ENCODE peak calls at places on chromosome 7, in ten cellular contexts. One of them, this sample, is unnamed.

GRCh38 chr7:142383826-142384507 is 126.1 kb upstream of the PRSS58 start:
- DNase-seq in CD4-positive, alpha-beta T cell: no peak
- DNase-seq in foreskin keratinocyte: no peak
- DNase-seq in heart left ventricle: no peak
- DNase-seq in RWPE1: no peak
- DNase-seq in brain microvascular endothelial cell: no peak
- DNase-seq in colonic mucosa: no peak
- DNase-seq in lower lobe of right lung: no peak
- DNase-seq in cardiac muscle cell: no peak
- DNase-seq in stomach: no peak
- DNase-seq in this sample: no peak

GRCh38 chr7:7416031-7416968 is 119.4 kb downstream of the COL28A1 start:
- DNase-seq in CD4-positive, alpha-beta T cell: no peak
- DNase-seq in foreskin keratinocyte: peak
- DNase-seq in heart left ventricle: no peak
- DNase-seq in RWPE1: peak
- DNase-seq in brain microvascular endothelial cell: peak
- DNase-seq in colonic mucosa: peak
- DNase-seq in lower lobe of right lung: peak
- DNase-seq in cardiac muscle cell: peak
- DNase-seq in stomach: peak
- DNase-seq in this sample: no peak

GRCh38 chr7:41826641-41827040 is 123.8 kb upstream of the INHBA start:
- DNase-seq in CD4-positive, alpha-beta T cell: no peak
- DNase-seq in foreskin keratinocyte: no peak
- DNase-seq in heart left ventricle: no peak
- DNase-seq in RWPE1: no peak
- DNase-seq in brain microvascular endothelial cell: no peak
- DNase-seq in colonic mucosa: no peak
- DNase-seq in lower lobe of right lung: no peak
- DNase-seq in cardiac muscle cell: no peak
- DNase-seq in stomach: no peak
- DNase-seq in this sample: no peak

GRCh38 chr7:45088821-45089313 is at the start of gene NACAD:
- DNase-seq in CD4-positive, alpha-beta T cell: no peak
- DNase-seq in foreskin keratinocyte: no peak
- DNase-seq in heart left ventricle: peak
- DNase-seq in RWPE1: peak
- DNase-seq in brain microvascular endothelial cell: no peak
- DNase-seq in colonic mucosa: no peak
- DNase-seq in lower lobe of right lung: no peak
- DNase-seq in cardiac muscle cell: peak
- DNase-seq in stomach: peak
- DNase-seq in this sample: no peak

GRCh38 chr7:8700076-8700624 is 266.7 kb downstream of the NXPH1 start:
- DNase-seq in CD4-positive, alpha-beta T cell: no peak
- DNase-seq in foreskin keratinocyte: no peak
- DNase-seq in heart left ventricle: no peak
- DNase-seq in RWPE1: no peak
- DNase-seq in brain microvascular endothelial cell: no peak
- DNase-seq in colonic mucosa: no peak
- DNase-seq in lower lobe of right lung: no peak
- DNase-seq in cardiac muscle cell: no peak
- DNase-seq in stomach: no peak
- DNase-seq in this sample: no peak

GRCh38 chr7:48426331-48426965 is 255.2 kb downstream of the ABCA13 start:
- DNase-seq in CD4-positive, alpha-beta T cell: no peak
- DNase-seq in foreskin keratinocyte: no peak
- DNase-seq in heart left ventricle: no peak
- DNase-seq in RWPE1: no peak
- DNase-seq in brain microvascular endothelial cell: no peak
- DNase-seq in colonic mucosa: no peak
- DNase-seq in lower lobe of right lung: no peak
- DNase-seq in cardiac muscle cell: no peak
- DNase-seq in stomach: no peak
- DNase-seq in this sample: no peak

GRCh38 chr7:24018331-24018730 is 265.7 kb upstream of the NPY start:
- DNase-seq in CD4-positive, alpha-beta T cell: no peak
- DNase-seq in foreskin keratinocyte: no peak
- DNase-seq in heart left ventricle: no peak
- DNase-seq in RWPE1: no peak
- DNase-seq in brain microvascular endothelial cell: no peak
- DNase-seq in colonic mucosa: no peak
- DNase-seq in lower lobe of right lung: no peak
- DNase-seq in cardiac muscle cell: no peak
- DNase-seq in stomach: no peak
- DNase-seq in this sample: no peak

GRCh38 chr7:78189762-78190161 is 391.2 kb downstream of the PHTF2 start:
- DNase-seq in CD4-positive, alpha-beta T cell: no peak
- DNase-seq in foreskin keratinocyte: no peak
- DNase-seq in heart left ventricle: no peak
- DNase-seq in RWPE1: no peak
- DNase-seq in brain microvascular endothelial cell: no peak
- DNase-seq in colonic mucosa: no peak
- DNase-seq in lower lobe of right lung: no peak
- DNase-seq in cardiac muscle cell: no peak
- DNase-seq in stomach: no peak
- DNase-seq in this sample: no peak

GRCh38 chr7:14336256-14336655 is 346.8 kb upstream of the ETV1 start:
- DNase-seq in CD4-positive, alpha-beta T cell: no peak
- DNase-seq in foreskin keratinocyte: no peak
- DNase-seq in heart left ventricle: no peak
- DNase-seq in RWPE1: no peak
- DNase-seq in brain microvascular endothelial cell: no peak
- DNase-seq in colonic mucosa: no peak
- DNase-seq in lower lobe of right lung: no peak
- DNase-seq in cardiac muscle cell: no peak
- DNase-seq in stomach: no peak
- DNase-seq in this sample: no peak

GRCh38 chr7:4085937-4086691 is 596.0 kb upstream of the FOXK1 start:
- DNase-seq in CD4-positive, alpha-beta T cell: no peak
- DNase-seq in foreskin keratinocyte: peak
- DNase-seq in heart left ventricle: no peak
- DNase-seq in RWPE1: no peak
- DNase-seq in brain microvascular endothelial cell: no peak
- DNase-seq in colonic mucosa: no peak
- DNase-seq in lower lobe of right lung: no peak
- DNase-seq in cardiac muscle cell: no peak
- DNase-seq in stomach: no peak
- DNase-seq in this sample: no peak

GRCh38 chr7:158010956-158011698 is 576.5 kb downstream of the PTPRN2 start:
- DNase-seq in CD4-positive, alpha-beta T cell: no peak
- DNase-seq in foreskin keratinocyte: no peak
- DNase-seq in heart left ventricle: no peak
- DNase-seq in RWPE1: no peak
- DNase-seq in brain microvascular endothelial cell: no peak
- DNase-seq in colonic mucosa: no peak
- DNase-seq in lower lobe of right lung: no peak
- DNase-seq in cardiac muscle cell: no peak
- DNase-seq in stomach: no peak
- DNase-seq in this sample: no peak

GRCh38 chr7:66549466-66549865 is 79.2 kb upstream of the KCTD7 start:
- DNase-seq in CD4-positive, alpha-beta T cell: no peak
- DNase-seq in foreskin keratinocyte: no peak
- DNase-seq in heart left ventricle: no peak
- DNase-seq in RWPE1: no peak
- DNase-seq in brain microvascular endothelial cell: no peak
- DNase-seq in colonic mucosa: no peak
- DNase-seq in lower lobe of right lung: no peak
- DNase-seq in cardiac muscle cell: no peak
- DNase-seq in stomach: no peak
- DNase-seq in this sample: no peak

GRCh38 chr7:147833981-147834380 is 756.6 kb upstream of the C7orf33 start:
- DNase-seq in CD4-positive, alpha-beta T cell: no peak
- DNase-seq in foreskin keratinocyte: no peak
- DNase-seq in heart left ventricle: no peak
- DNase-seq in RWPE1: no peak
- DNase-seq in brain microvascular endothelial cell: no peak
- DNase-seq in colonic mucosa: no peak
- DNase-seq in lower lobe of right lung: no peak
- DNase-seq in cardiac muscle cell: no peak
- DNase-seq in stomach: no peak
- DNase-seq in this sample: no peak

GRCh38 chr7:121872831-121873764 is at the start of gene PTPRZ1:
- DNase-seq in CD4-positive, alpha-beta T cell: no peak
- DNase-seq in foreskin keratinocyte: peak
- DNase-seq in heart left ventricle: no peak
- DNase-seq in RWPE1: peak
- DNase-seq in brain microvascular endothelial cell: no peak
- DNase-seq in colonic mucosa: peak
- DNase-seq in lower lobe of right lung: peak
- DNase-seq in cardiac muscle cell: peak
- DNase-seq in stomach: peak
- DNase-seq in this sample: peak

GRCh38 chr7:134651991-134652390 is 5.3 kb downstream of the BPGM start:
- DNase-seq in CD4-positive, alpha-beta T cell: no peak
- DNase-seq in foreskin keratinocyte: no peak
- DNase-seq in heart left ventricle: no peak
- DNase-seq in RWPE1: no peak
- DNase-seq in brain microvascular endothelial cell: no peak
- DNase-seq in colonic mucosa: no peak
- DNase-seq in lower lobe of right lung: no peak
- DNase-seq in cardiac muscle cell: no peak
- DNase-seq in stomach: no peak
- DNase-seq in this sample: no peak

GRCh38 chr7:131972251-131972650 is 415.8 kb upstream of the PODXL start:
- DNase-seq in CD4-positive, alpha-beta T cell: no peak
- DNase-seq in foreskin keratinocyte: no peak
- DNase-seq in heart left ventricle: no peak
- DNase-seq in RWPE1: no peak
- DNase-seq in brain microvascular endothelial cell: no peak
- DNase-seq in colonic mucosa: no peak
- DNase-seq in lower lobe of right lung: no peak
- DNase-seq in cardiac muscle cell: no peak
- DNase-seq in stomach: no peak
- DNase-seq in this sample: no peak

GRCh38 chr7:131970602-131971001 is 414.2 kb upstream of the PODXL start:
- DNase-seq in CD4-positive, alpha-beta T cell: no peak
- DNase-seq in foreskin keratinocyte: no peak
- DNase-seq in heart left ventricle: no peak
- DNase-seq in RWPE1: no peak
- DNase-seq in brain microvascular endothelial cell: no peak
- DNase-seq in colonic mucosa: no peak
- DNase-seq in lower lobe of right lung: no peak
- DNase-seq in cardiac muscle cell: no peak
- DNase-seq in stomach: no peak
- DNase-seq in this sample: no peak

GRCh38 chr7:131969560-131969959 is 413.1 kb upstream of the PODXL start:
- DNase-seq in CD4-positive, alpha-beta T cell: no peak
- DNase-seq in foreskin keratinocyte: no peak
- DNase-seq in heart left ventricle: no peak
- DNase-seq in RWPE1: no peak
- DNase-seq in brain microvascular endothelial cell: no peak
- DNase-seq in colonic mucosa: no peak
- DNase-seq in lower lobe of right lung: no peak
- DNase-seq in cardiac muscle cell: no peak
- DNase-seq in stomach: no peak
- DNase-seq in this sample: no peak
- TF ChIP-seq CTCF in CD4-positive, alpha-beta T cell: no peak
- TF ChIP-seq CTCF in foreskin keratinocyte: no peak
- TF ChIP-seq CTCF in heart left ventricle: no peak
- TF ChIP-seq CTCF in RWPE1: no peak
- TF ChIP-seq CTCF in brain microvascular endothelial cell: no peak
- TF ChIP-seq CTCF in colonic mucosa: no peak
- TF ChIP-seq CTCF in lower lobe of right lung: no peak
- TF ChIP-seq CTCF in cardiac muscle cell: no peak
- TF ChIP-seq CTCF in stomach: no peak
- TF ChIP-seq CTCF in this sample: no peak

GRCh38 chr7:106766551-106766950 is 98.5 kb upstream of the PIK3CG start:
- DNase-seq in CD4-positive, alpha-beta T cell: no peak
- DNase-seq in foreskin keratinocyte: no peak
- DNase-seq in heart left ventricle: no peak
- DNase-seq in RWPE1: no peak
- DNase-seq in brain microvascular endothelial cell: no peak
- DNase-seq in colonic mucosa: no peak
- DNase-seq in lower lobe of right lung: no peak
- DNase-seq in cardiac muscle cell: no peak
- DNase-seq in stomach: no peak
- DNase-seq in this sample: no peak
- H3K27ac ChIP-seq in CD4-positive, alpha-beta T cell: no peak
- H3K27ac ChIP-seq in foreskin keratinocyte: no peak
- H3K27ac ChIP-seq in heart left ventricle: no peak
- H3K27ac ChIP-seq in RWPE1: no peak
- H3K27ac ChIP-seq in brain microvascular endothelial cell: no peak
- H3K27ac ChIP-seq in colonic mucosa: no peak
- H3K27ac ChIP-seq in lower lobe of right lung: no peak
- H3K27ac ChIP-seq in cardiac muscle cell: no peak
- H3K27ac ChIP-seq in stomach: no peak
- H3K27ac ChIP-seq in this sample: no peak

GRCh38 chr7:117338020-117338419 is 15.2 kb upstream of the WNT2 start:
- DNase-seq in CD4-positive, alpha-beta T cell: no peak
- DNase-seq in foreskin keratinocyte: no peak
- DNase-seq in heart left ventricle: no peak
- DNase-seq in RWPE1: no peak
- DNase-seq in brain microvascular endothelial cell: no peak
- DNase-seq in colonic mucosa: no peak
- DNase-seq in lower lobe of right lung: no peak
- DNase-seq in cardiac muscle cell: peak
- DNase-seq in stomach: no peak
- DNase-seq in this sample: no peak
- TF ChIP-seq CTCF in CD4-positive, alpha-beta T cell: no peak
- TF ChIP-seq CTCF in foreskin keratinocyte: peak
- TF ChIP-seq CTCF in heart left ventricle: no peak
- TF ChIP-seq CTCF in RWPE1: no peak
- TF ChIP-seq CTCF in brain microvascular endothelial cell: no peak
- TF ChIP-seq CTCF in colonic mucosa: no peak
- TF ChIP-seq CTCF in lower lobe of right lung: no peak
- TF ChIP-seq CTCF in cardiac muscle cell: no peak
- TF ChIP-seq CTCF in stomach: no peak
- TF ChIP-seq CTCF in this sample: no peak

GRCh38 chr7:136956232-136956631 is 87.8 kb downstream of the CHRM2 start:
- DNase-seq in CD4-positive, alpha-beta T cell: no peak
- DNase-seq in foreskin keratinocyte: no peak
- DNase-seq in heart left ventricle: no peak
- DNase-seq in RWPE1: no peak
- DNase-seq in brain microvascular endothelial cell: peak
- DNase-seq in colonic mucosa: no peak
- DNase-seq in lower lobe of right lung: no peak
- DNase-seq in cardiac muscle cell: peak
- DNase-seq in stomach: no peak
- DNase-seq in this sample: no peak

GRCh38 chr7:136950331-136950730 is 81.9 kb downstream of the CHRM2 start:
- DNase-seq in CD4-positive, alpha-beta T cell: no peak
- DNase-seq in foreskin keratinocyte: no peak
- DNase-seq in heart left ventricle: no peak
- DNase-seq in RWPE1: no peak
- DNase-seq in brain microvascular endothelial cell: no peak
- DNase-seq in colonic mucosa: no peak
- DNase-seq in lower lobe of right lung: no peak
- DNase-seq in cardiac muscle cell: no peak
- DNase-seq in stomach: no peak
- DNase-seq in this sample: no peak

GRCh38 chr7:136956671-136957070 is 88.2 kb downstream of the CHRM2 start:
- DNase-seq in CD4-positive, alpha-beta T cell: no peak
- DNase-seq in foreskin keratinocyte: no peak
- DNase-seq in heart left ventricle: no peak
- DNase-seq in RWPE1: no peak
- DNase-seq in brain microvascular endothelial cell: peak
- DNase-seq in colonic mucosa: no peak
- DNase-seq in lower lobe of right lung: no peak
- DNase-seq in cardiac muscle cell: peak
- DNase-seq in stomach: no peak
- DNase-seq in this sample: no peak

GRCh38 chr7:136957391-136957790 is 88.9 kb downstream of the CHRM2 start:
- DNase-seq in CD4-positive, alpha-beta T cell: no peak
- DNase-seq in foreskin keratinocyte: no peak
- DNase-seq in heart left ventricle: no peak
- DNase-seq in RWPE1: no peak
- DNase-seq in brain microvascular endothelial cell: peak
- DNase-seq in colonic mucosa: no peak
- DNase-seq in lower lobe of right lung: no peak
- DNase-seq in cardiac muscle cell: no peak
- DNase-seq in stomach: no peak
- DNase-seq in this sample: no peak

GRCh38 chr7:136953386-136953785 is 84.9 kb downstream of the CHRM2 start:
- DNase-seq in CD4-positive, alpha-beta T cell: no peak
- DNase-seq in foreskin keratinocyte: no peak
- DNase-seq in heart left ventricle: no peak
- DNase-seq in RWPE1: no peak
- DNase-seq in brain microvascular endothelial cell: peak
- DNase-seq in colonic mucosa: no peak
- DNase-seq in lower lobe of right lung: no peak
- DNase-seq in cardiac muscle cell: peak
- DNase-seq in stomach: no peak
- DNase-seq in this sample: no peak
- H3K27ac ChIP-seq in CD4-positive, alpha-beta T cell: no peak
- H3K27ac ChIP-seq in foreskin keratinocyte: no peak
- H3K27ac ChIP-seq in heart left ventricle: no peak
- H3K27ac ChIP-seq in RWPE1: no peak
- H3K27ac ChIP-seq in brain microvascular endothelial cell: peak
- H3K27ac ChIP-seq in colonic mucosa: no peak
- H3K27ac ChIP-seq in lower lobe of right lung: no peak
- H3K27ac ChIP-seq in cardiac muscle cell: peak
- H3K27ac ChIP-seq in stomach: no peak
- H3K27ac ChIP-seq in this sample: no peak

This sample was measured in left lung.